ENCODE peak calls at places on chromosome 3, in ten cellular contexts. P, Z, T, B, D, Y, W, Q, O and R are unnamed samples.

GRCh38 chr3:60294181-60294580 is 957.1 kb downstream of the FHIT start:
- DNase-seq in P (peak), Z (peak), T (no peak), B (no peak), D (no peak), Y (peak), W (no peak), Q (no peak), O (no peak), R (no peak)

GRCh38 chr3:48077835-48078234 is 61.6 kb upstream of the MAP4 start:
- DNase-seq in P (peak), Z (no peak), T (no peak), B (no peak), D (no peak), Y (no peak), W (no peak), Q (no peak), O (no peak), R (no peak)

GRCh38 chr3:31615071-31615875 is 82.5 kb downstream of the STT3B start:
- DNase-seq in P (no peak), Z (no peak), T (no peak), B (no peak), D (no peak), Y (peak), W (no peak), Q (no peak), O (no peak), R (no peak)

GRCh38 chr3:33883538-33884203 is 85.2 kb downstream of the PDCD6IP start:
- DNase-seq in P (peak), Z (no peak), T (peak), B (no peak), D (peak), Y (peak), W (peak), Q (no peak), O (no peak), R (no peak)

GRCh38 chr3:50211930-50212329 is 6.9 kb downstream of the SLC38A3 start:
- DNase-seq in P (peak), Z (no peak), T (peak), B (no peak), D (no peak), Y (no peak), W (peak), Q (no peak), O (no peak), R (no peak)

GRCh38 chr3:179651687-179652466 is 963 bp upstream of the USP13 start:
- DNase-seq in P (no peak), Z (no peak), T (no peak), B (no peak), D (peak), Y (no peak), W (no peak), Q (peak), O (no peak), R (no peak)

GRCh38 chr3:183116051-183116614 is 16.8 kb upstream of the MCCC1 start:
- DNase-seq in P (peak), Z (no peak), T (peak), B (peak), D (peak), Y (peak), W (peak), Q (peak), O (peak), R (no peak)

GRCh38 chr3:134030382-134030753 is 643 bp upstream of the SLCO2A1 start:
- DNase-seq in P (no peak), Z (no peak), T (no peak), B (no peak), D (no peak), Y (no peak), W (no peak), Q (peak), O (no peak), R (no peak)

GRCh38 chr3:102906837-102907236 is 472.0 kb downstream of the ZPLD1 start:
- DNase-seq in P (no peak), Z (no peak), T (no peak), B (no peak), D (no peak), Y (no peak), W (no peak), Q (no peak), O (no peak), R (no peak)

GRCh38 chr3:103440539-103441113 is 1005.8 kb downstream of the ZPLD1 start:
- DNase-seq in P (no peak), Z (no peak), T (no peak), B (no peak), D (no peak), Y (peak), W (no peak), Q (peak), O (no peak), R (no peak)

GRCh38 chr3:114510201-114510600 is 216.4 kb downstream of the TIGIT start:
- DNase-seq in P (no peak), Z (no peak), T (no peak), B (no peak), D (no peak), Y (no peak), W (no peak), Q (no peak), O (no peak), R (no peak)

GRCh38 chr3:8741581-8742355 is 8.2 kb downstream of the CAV3 start:
- DNase-seq in P (peak), Z (peak), T (no peak), B (no peak), D (peak), Y (peak), W (peak), Q (peak), O (no peak), R (no peak)

GRCh38 chr3:107367353-107367752 is 9.9 kb upstream of the CCDC54 start:
- DNase-seq in P (peak), Z (peak), T (no peak), B (no peak), D (no peak), Y (peak), W (no peak), Q (no peak), O (no peak), R (no peak)

GRCh38 chr3:156492801-156493261 is 62.1 kb downstream of the SSR3 start:
- DNase-seq in P (no peak), Z (no peak), T (no peak), B (no peak), D (no peak), Y (no peak), W (no peak), Q (no peak), O (no peak), R (no peak)

GRCh38 chr3:188827593-188827992 is 344.2 kb upstream of the TPRG1 start:
- DNase-seq in P (no peak), Z (no peak), T (no peak), B (no peak), D (no peak), Y (no peak), W (no peak), Q (no peak), O (no peak), R (no peak)

GRCh38 chr3:171556133-171556532 is 95.9 kb upstream of the TNIK start:
- DNase-seq in P (no peak), Z (peak), T (no peak), B (no peak), D (no peak), Y (no peak), W (no peak), Q (no peak), O (no peak), R (no peak)

GRCh38 chr3:125591116-125591755 is 4.1 kb downstream of the OSBPL11 start:
- DNase-seq in P (peak), Z (no peak), T (no peak), B (no peak), D (no peak), Y (peak), W (no peak), Q (no peak), O (no peak), R (no peak)

GRCh38 chr3:70064194-70064787 is 64.8 kb downstream of the SAMMSON start:
- DNase-seq in P (peak), Z (peak), T (peak), B (no peak), D (no peak), Y (peak), W (peak), Q (no peak), O (no peak), R (no peak)

GRCh38 chr3:52196977-52197376 is 983 bp upstream of the ALAS1 start:
- DNase-seq in P (no peak), Z (no peak), T (no peak), B (no peak), D (no peak), Y (peak), W (no peak), Q (peak), O (peak), R (no peak)

GRCh38 chr3:197854596-197855343 is 63.7 kb downstream of the LRCH3 start:
- DNase-seq in P (peak), Z (no peak), T (no peak), B (no peak), D (peak), Y (peak), W (no peak), Q (peak), O (no peak), R (no peak)

GRCh38 chr3:13841141-13841540 is 38.7 kb downstream of the WNT7A start:
- DNase-seq in P (no peak), Z (no peak), T (no peak), B (no peak), D (no peak), Y (no peak), W (no peak), Q (no peak), O (no peak), R (no peak)

GRCh38 chr3:193975072-193975535 is 160.8 kb upstream of the HES1 start:
- DNase-seq in P (no peak), Z (no peak), T (no peak), B (no peak), D (peak), Y (no peak), W (no peak), Q (peak), O (no peak), R (no peak)

GRCh38 chr3:102733811-102734574 is 299.2 kb downstream of the ZPLD1 start:
- DNase-seq in P (peak), Z (no peak), T (no peak), B (no peak), D (no peak), Y (peak), W (no peak), Q (no peak), O (no peak), R (no peak)

GRCh38 chr3:128231596-128231995 is 78.3 kb downstream of the EEFSEC start:
- DNase-seq in P (no peak), Z (no peak), T (no peak), B (no peak), D (no peak), Y (no peak), W (no peak), Q (no peak), O (no peak), R (no peak)

GRCh38 chr3:128849776-128850542 is 29.5 kb upstream of the ACAD9 start:
- DNase-seq in P (peak), Z (no peak), T (no peak), B (no peak), D (peak), Y (peak), W (peak), Q (peak), O (no peak), R (no peak)

GRCh38 chr3:123559040-123559861 is 25.6 kb downstream of the HACD2 start:
- DNase-seq in P (peak), Z (peak), T (peak), B (no peak), D (no peak), Y (peak), W (peak), Q (peak), O (no peak), R (no peak)

GRCh38 chr3:58164199-58164879 is 46.4 kb downstream of the DNASE1L3 start:
- DNase-seq in P (peak), Z (peak), T (no peak), B (no peak), D (no peak), Y (peak), W (no peak), Q (no peak), O (peak), R (no peak)

GRCh38 chr3:126549861-126550487 is 8.8 kb downstream of the C3orf22 start:
- DNase-seq in P (no peak), Z (no peak), T (no peak), B (no peak), D (no peak), Y (no peak), W (peak), Q (peak), O (peak), R (peak)

GRCh38 chr3:152400912-152401311 is 132.2 kb downstream of the MBNL1 start:
- DNase-seq in P (peak), Z (no peak), T (no peak), B (no peak), D (no peak), Y (no peak), W (no peak), Q (no peak), O (no peak), R (no peak)

GRCh38 chr3:128351476-128352085 is 115.1 kb downstream of the DNAJB8 start:
- DNase-seq in P (no peak), Z (no peak), T (no peak), B (no peak), D (no peak), Y (no peak), W (no peak), Q (no peak), O (no peak), R (no peak)

GRCh38 chr3:123803521-123803920 is 80.6 kb downstream of the MYLK start:
- DNase-seq in P (no peak), Z (no peak), T (no peak), B (no peak), D (peak), Y (no peak), W (peak), Q (peak), O (no peak), R (no peak)

GRCh38 chr3:39088889-39089288 is 18.5 kb downstream of the GORASP1 start:
- DNase-seq in P (peak), Z (no peak), T (no peak), B (no peak), D (no peak), Y (no peak), W (no peak), Q (no peak), O (no peak), R (no peak)

GRCh38 chr3:32347286-32348125 is 44.1 kb upstream of the CMTM7 start:
- DNase-seq in P (no peak), Z (peak), T (no peak), B (no peak), D (peak), Y (no peak), W (no peak), Q (no peak), O (no peak), R (no peak)